ENCODE peak calls at places on chromosomes 11 and 22, in eight cellular contexts. A is CD8-positive, alpha-beta T cell; B is transverse colon; W is keratinocyte; F is HCT116; D is fibroblast of pulmonary artery; V is astrocyte of the spinal cord; T is uterus. U is an unnamed sample.

GRCh38 chr11:35615911-35616900 is 2.1 kb upstream of the FJX1 start:
- DNase-seq in D (peak), W (no peak), F (no peak), A (no peak), T (peak), V (peak), B (no peak), U (no peak)

GRCh38 chr22:42648368-42649260 is 578 bp downstream of the CYB5R3 start:
- DNase-seq in W (no peak), B (peak), T (peak), V (peak), A (no peak), D (peak), F (no peak), U (no peak)

GRCh38 chr11:124717786-124718634 is 21.7 kb upstream of the NRGN start:
- DNase-seq in V (peak), B (no peak), W (no peak), F (no peak), T (no peak), A (peak), D (peak), U (no peak)

GRCh38 chr22:39893526-39893925 is at the start of gene ENTHD1:
- DNase-seq in B (no peak), T (no peak), D (no peak), W (no peak), V (no peak), A (no peak), F (no peak), U (no peak)

GRCh38 chr11:93085097-93085496 is 112.7 kb downstream of the SLC36A4 start:
- DNase-seq in B (no peak), F (no peak), A (no peak), D (no peak), V (peak), T (no peak), W (peak), U (no peak)

GRCh38 chr22:49997221-49997599 is 15.4 kb downstream of the IL17REL start:
- DNase-seq in D (no peak), B (peak), A (no peak), T (no peak), V (no peak), W (no peak), F (no peak), U (no peak)

GRCh38 chr22:26689553-26690301 is 32.3 kb downstream of the MIAT start:
- DNase-seq in T (no peak), B (no peak), F (no peak), A (no peak), V (no peak), W (no peak), D (peak), U (no peak)

GRCh38 chr11:63710476-63711217 is 29.3 kb downstream of the RTN3 start:
- DNase-seq in A (no peak), T (peak), F (no peak), D (peak), B (peak), W (no peak), V (peak), U (no peak)

GRCh38 chr11:112470355-112470754 is 209.7 kb upstream of the PLET1 start:
- DNase-seq in A (no peak), F (no peak), B (no peak), V (no peak), W (no peak), D (no peak), T (no peak), U (no peak)

GRCh38 chr22:36323182-36323854 is 64.4 kb downstream of the MYH9 start:
- DNase-seq in F (no peak), V (peak), B (peak), D (peak), T (peak), A (no peak), W (no peak), U (no peak)

GRCh38 chr11:96001037-96001436 is 77.1 kb upstream of the MTMR2 start:
- DNase-seq in B (peak), D (peak), T (peak), F (no peak), V (peak), A (no peak), W (no peak), U (no peak)

GRCh38 chr22:46110215-46110614 is 40.1 kb upstream of the PPARA start:
- DNase-seq in D (no peak), A (no peak), T (peak), B (no peak), F (no peak), V (no peak), W (no peak), U (no peak)

GRCh38 chr11:124331873-124332272 is 11.9 kb upstream of the OR8D2 start:
- DNase-seq in B (no peak), A (no peak), T (no peak), V (no peak), F (no peak), D (no peak), W (no peak), U (no peak)

GRCh38 chr11:133921026-133921425 is 35.7 kb downstream of the IGSF9B start:
- DNase-seq in D (no peak), A (no peak), F (no peak), W (no peak), T (no peak), V (no peak), B (no peak), U (no peak)

GRCh38 chr11:70577258-70577603 is 178.9 kb downstream of the CTTN start:
- DNase-seq in T (no peak), W (no peak), F (no peak), A (no peak), B (no peak), D (no peak), V (no peak), U (no peak)

GRCh38 chr22:42653992-42654391 is 4.8 kb upstream of the CYB5R3 start:
- DNase-seq in B (no peak), D (no peak), W (no peak), A (no peak), F (no peak), T (no peak), V (no peak), U (no peak)

GRCh38 chr11:19931141-19931767 is 218.6 kb downstream of the NAV2 start:
- DNase-seq in W (no peak), T (peak), F (no peak), B (no peak), D (peak), V (peak), A (no peak), U (no peak)

GRCh38 chr11:76691655-76692054 is 21.1 kb upstream of the LRRC32 start:
- DNase-seq in V (no peak), W (no peak), D (no peak), B (no peak), T (no peak), F (no peak), A (no peak), U (no peak)

GRCh38 chr11:76692956-76693355 is 22.4 kb upstream of the LRRC32 start:
- DNase-seq in D (no peak), F (no peak), V (no peak), A (no peak), W (no peak), T (no peak), B (no peak), U (no peak)

GRCh38 chr11:76689861-76690260 is 19.3 kb upstream of the LRRC32 start:
- DNase-seq in D (no peak), V (no peak), A (no peak), W (no peak), B (no peak), F (no peak), T (no peak), U (no peak)

GRCh38 chr11:76689313-76689712 is 18.8 kb upstream of the LRRC32 start:
- DNase-seq in F (no peak), D (peak), T (no peak), V (no peak), A (no peak), B (no peak), W (no peak), U (no peak)

DNA sequence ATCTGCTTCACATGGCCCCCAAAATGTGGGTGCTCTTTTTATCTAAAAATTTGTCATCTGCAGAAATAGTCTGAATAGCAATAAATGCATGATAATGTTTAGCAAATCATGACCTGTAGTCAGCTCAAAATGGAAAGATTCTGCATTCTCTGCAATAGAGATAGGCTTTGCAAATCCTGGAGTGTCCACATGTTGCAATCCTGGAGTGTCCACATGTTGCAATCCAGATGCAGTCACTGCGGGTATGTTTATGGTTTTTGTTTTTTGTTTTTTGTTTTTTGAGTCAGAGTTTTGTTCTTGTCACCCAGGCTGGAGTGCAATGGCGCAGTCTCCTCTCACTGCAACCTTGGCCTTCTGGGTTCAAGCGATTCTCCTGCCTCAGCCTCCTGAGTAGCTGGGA is 20.2 kb upstream of the LRRC32 start:
- DNase-seq in W (no peak), B (no peak), F (no peak), T (no peak), V (no peak), D (peak), A (no peak), U (no peak)
- TF ChIP-seq CTCF in W (no peak), B (no peak), F (no peak), T (no peak), V (no peak), D (no peak), A (no peak), U (no peak)

GRCh38 chr22:38072322-38073149 is 11.4 kb downstream of the SLC16A8 start:
- DNase-seq in A (no peak), W (no peak), F (no peak), D (no peak), V (no peak), B (no peak), T (no peak), U (no peak)

GRCh38 chr22:38073150-38074130 is 10.5 kb downstream of the SLC16A8 start:
- DNase-seq in B (no peak), F (no peak), W (no peak), D (no peak), A (no peak), T (no peak), V (no peak), U (no peak)

GRCh38 chr22:38075961-38076360 is 8.0 kb downstream of the SLC16A8 start:
- DNase-seq in D (no peak), W (no peak), T (no peak), F (no peak), B (no peak), A (no peak), V (no peak), U (no peak)

GRCh38 chr22:38075105-38075825 is 8.7 kb downstream of the SLC16A8 start:
- DNase-seq in F (no peak), W (no peak), T (no peak), V (no peak), B (no peak), D (no peak), A (no peak), U (no peak)

DNA sequence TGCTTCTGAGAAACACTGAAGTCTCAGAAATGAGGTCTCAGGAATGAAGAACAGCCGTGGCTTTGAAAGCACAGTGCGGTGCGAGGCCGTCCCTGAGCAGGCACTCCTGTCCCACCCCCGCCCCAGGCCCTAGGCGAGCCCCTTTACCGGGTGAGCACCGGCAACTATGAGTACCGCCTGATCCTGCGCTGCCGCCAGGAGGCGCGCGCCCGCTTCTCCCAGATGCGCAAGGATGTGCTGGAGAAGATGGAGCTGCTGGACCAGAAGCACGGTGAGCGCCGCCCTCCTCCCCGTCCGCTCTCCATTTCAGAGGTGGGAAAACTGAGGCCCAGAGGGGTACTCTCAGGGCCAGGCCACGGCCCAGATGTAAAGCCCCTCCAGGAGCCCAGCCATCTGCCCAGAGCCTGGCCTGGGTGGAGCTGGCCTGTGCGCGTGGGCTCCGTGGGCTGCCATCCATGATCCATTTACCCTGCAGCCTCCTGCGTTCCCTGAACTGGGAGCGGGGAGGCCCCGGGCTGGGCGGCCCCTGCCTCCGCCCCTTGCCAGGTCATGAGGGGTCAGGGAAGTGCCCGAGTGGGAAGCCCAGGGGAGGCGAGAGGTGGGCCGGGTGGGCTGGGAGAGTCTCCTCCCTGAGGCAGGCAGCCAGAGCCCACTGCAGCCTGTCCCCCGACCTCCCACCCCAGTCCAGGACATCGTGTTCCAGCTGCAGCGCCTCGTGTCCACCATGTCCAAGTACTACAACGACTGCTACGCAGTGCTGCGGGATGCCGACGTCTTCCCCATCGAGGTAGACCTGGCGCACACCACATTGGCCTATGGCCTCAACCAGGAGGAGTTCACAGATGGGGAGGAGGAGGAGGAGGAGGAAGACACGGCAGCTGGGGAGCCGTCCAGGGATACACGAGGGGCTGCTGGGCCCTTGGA is 9.5 kb downstream of the SLC16A8 start:
- DNase-seq in W (peak), B (no peak), T (no peak), D (peak), F (no peak), V (peak), A (no peak), U (no peak)
- TF ChIP-seq CTCF in W (peak), B (no peak), T (peak), D (peak), F (no peak), V (peak), A (no peak), U (no peak)

GRCh38 chr11:75768112-75768908 is at the start of gene DGAT2:
- DNase-seq in W (no peak), V (peak), T (peak), D (peak), B (peak), A (peak), F (peak), U (peak)
- TF ChIP-seq CTCF in W (no peak), V (no peak), T (no peak), D (no peak), B (no peak), A (no peak), F (peak), U (no peak)

GRCh38 chr11:97269527-97269926 is 879.7 kb downstream of the JRKL start:
- DNase-seq in V (no peak), D (peak), T (no peak), B (no peak), F (no peak), A (no peak), W (no peak), U (no peak)
- TF ChIP-seq CTCF in V (peak), D (peak), T (no peak), B (no peak), F (peak), A (no peak), W (peak), U (no peak)